ENCODE peak calls at places on chromosomes 7 and 10, in ten cellular contexts. U is mesendoderm; K is stimulated activated CD8-positive, alpha-beta memory T cell treated with anti-CD3 and anti-CD28 coated beads, Interleukin-4, amount 100 ng/mL, for 24 hours; E is ACHN; H is stimulated activated CD4-positive, alpha-beta T cell treated with anti-CD3 and anti-CD28 coated beads, Interleukin-4, amount 100 ng/mL, for 1 hour; T is left lung; Z is effector CD4-positive, alpha-beta T cell; S is GM12865; W is GM18507; D is NCI-H1092 treated with DMSO at 0.1 percent for 48 hours. O is an unnamed sample.

GRCh38 chr7:91852263-91852741 is 28.2 kb downstream of the MTERF1 start:
- DNase-seq in W (no peak), D (no peak), U (peak; percentile 76), Z (no peak), T (no peak), K (no peak), S (peak; percentile 38), E (peak; percentile 44), H (no peak), O (no peak)

GRCh38 chr10:127872871-127873600 is 19.7 kb downstream of the CLRN3 start:
- DNase-seq in E (peak; percentile 32), S (no peak), Z (no peak), K (no peak), T (no peak), H (no peak), W (no peak), U (no peak), D (no peak), O (no peak)

GRCh38 chr7:144384555-144385245 is 18.8 kb downstream of the NOBOX start:
- DNase-seq in E (peak; percentile 91), D (no peak), H (peak; percentile 42), T (no peak), W (no peak), U (peak; percentile 85), K (peak; percentile 18), Z (no peak), S (no peak), O (no peak)

GRCh38 chr10:48306870-48307531 is 524 bp downstream of the MAPK8 start:
- DNase-seq in T (peak; percentile 63), W (no peak), S (peak; percentile 57), D (peak; percentile 26), K (peak; percentile 55), Z (peak; percentile 70), U (peak; percentile 67), H (peak; percentile 67), E (peak; percentile 74), O (no peak)

GRCh38 chr7:74430961-74431466 is 22.7 kb upstream of the GTF2IRD1 start:
- DNase-seq in T (no peak), H (no peak), W (no peak), S (no peak), E (no peak), Z (no peak), U (peak; percentile 38), K (no peak), D (peak; percentile 34), O (no peak)

GRCh38 chr7:135771961-135772638 is 23.5 kb upstream of the FAM180A start:
- DNase-seq in H (no peak), E (no peak), S (no peak), Z (no peak), K (no peak), U (peak; percentile 46), W (no peak), D (no peak), T (no peak), O (no peak)

GRCh38 chr10:6734286-6734685 is 154.2 kb upstream of the PRKCQ start:
- DNase-seq in Z (no peak), E (no peak), H (no peak), U (no peak), S (no peak), D (no peak), K (no peak), W (no peak), T (no peak), O (no peak)

GRCh38 chr10:132919374-132920100 is 22.8 kb downstream of the CFAP46 start:
- DNase-seq in U (no peak), H (no peak), D (no peak), S (no peak), T (no peak), E (no peak), K (no peak), W (no peak), Z (no peak), O (no peak)

GRCh38 chr10:79595510-79595909 is 15.2 kb upstream of the SFTPA1 start:
- DNase-seq in H (no peak), D (no peak), K (no peak), T (no peak), Z (no peak), E (no peak), U (no peak), S (no peak), W (no peak), O (no peak)

GRCh38 chr10:21515581-21516269 is 9.8 kb downstream of the SKIDA1 start:
- DNase-seq in D (no peak), K (no peak), U (peak; percentile 94), Z (no peak), E (no peak), T (no peak), S (no peak), W (no peak), H (no peak), O (no peak)

GRCh38 chr10:101453318-101453717 is 99.4 kb downstream of the BTRC start:
- DNase-seq in D (no peak), H (no peak), K (no peak), T (no peak), Z (no peak), S (no peak), W (no peak), U (no peak), E (no peak), O (no peak)

GRCh38 chr10:112218960-112219359 is 35.4 kb upstream of the GPAM start:
- DNase-seq in H (no peak), D (no peak), K (no peak), Z (no peak), T (no peak), S (no peak), W (no peak), U (no peak), E (no peak), O (no peak)

GRCh38 chr10:110684800-110685446 is 40.8 kb downstream of the RBM20 start:
- DNase-seq in T (no peak), W (no peak), S (no peak), H (no peak), D (no peak), K (no peak), E (no peak), Z (no peak), U (no peak), O (no peak)

GRCh38 chr10:16440396-16441105 is 3.7 kb downstream of the PTER start:
- DNase-seq in W (no peak), Z (no peak), K (no peak), D (no peak), H (peak; percentile 7), U (peak; percentile 69), T (peak; percentile 45), E (peak; percentile 50), S (peak; percentile 53), O (no peak)

O was measured in omental fat pad.